ENCODE peak calls at places on chromosomes 2 and 18, in seven cellular contexts. F is endothelial cell of umbilical vein, Y is foreskin fibroblast, W is NB4, G is mammary epithelial cell, C is tibial artery, A is tibial nerve. L is an unnamed sample.

GRCh38 chr2:170408461-170409163 is 230.7 kb downstream of the MYO3B start:
- DNase-seq in F (peak), Y (no peak), W (peak), G (no peak), C (no peak), A (no peak), L (no peak)

GRCh38 chr2:102005989-102006885 is 14.5 kb downstream of the IL1R2 start:
- DNase-seq in F (peak), Y (peak), W (peak), G (no peak), C (no peak), A (peak), L (no peak)

GRCh38 chr2:232549655-232550350 is 554 bp downstream of the TIGD1 start:
- DNase-seq in F (no peak), Y (peak), W (no peak), G (no peak), C (no peak), A (no peak), L (no peak)

GRCh38 chr18:62678847-62679535 is 36.4 kb upstream of the PHLPP1 start:
- DNase-seq in F (no peak), Y (no peak), W (no peak), G (no peak), C (no peak), A (no peak), L (no peak)

GRCh38 chr2:45647986-45648520 is 3.4 kb upstream of the PRKCE start:
- DNase-seq in F (no peak), Y (peak), W (no peak), G (no peak), C (no peak), A (no peak), L (no peak)

GRCh38 chr2:96821113-96821512 is 5.0 kb downstream of the CNNM3 start:
- DNase-seq in F (no peak), Y (no peak), W (no peak), G (no peak), C (no peak), A (no peak), L (no peak)

GRCh38 chr2:50591021-50591420 is 440.9 kb downstream of the NRXN1 start:
- DNase-seq in F (no peak), Y (no peak), W (no peak), G (no peak), C (no peak), A (no peak), L (no peak)

GRCh38 chr18:3422905-3423304 is 27.1 kb upstream of the TGIF1 start:
- DNase-seq in F (no peak), Y (no peak), W (no peak), G (no peak), C (no peak), A (no peak), L (no peak)

GRCh38 chr18:49628119-49628518 is 66.3 kb downstream of the LIPG start:
- DNase-seq in F (no peak), Y (peak), W (no peak), G (peak), C (no peak), A (no peak), L (no peak)

GRCh38 chr2:108407864-108408729 is 30.3 kb downstream of the SULT1C4 start:
- DNase-seq in F (no peak), Y (no peak), W (no peak), G (no peak), C (no peak), A (no peak), L (no peak)

GRCh38 chr2:196336715-196337617 is 165.6 kb upstream of the STK17B start:
- DNase-seq in F (peak), Y (peak), W (peak), G (peak), C (no peak), A (peak), L (no peak)

GRCh38 chr2:172555522-172556283 is at the start of gene PDK1:
- DNase-seq in F (peak), Y (peak), W (peak), G (peak), C (peak), A (peak), L (peak)
- H3K4me3 ChIP-seq in F (peak), Y (peak), W (peak), G (peak), C (peak), A (peak), L (peak)

GRCh38 chr2:237913193-237913917 is 53.5 kb upstream of the UBE2F start:
- DNase-seq in F (no peak), Y (no peak), W (no peak), G (no peak), C (peak), A (no peak), L (no peak)
- H3K4me3 ChIP-seq in F (no peak), Y (no peak), W (no peak), G (no peak), C (no peak), A (no peak), L (no peak)

DNA sequence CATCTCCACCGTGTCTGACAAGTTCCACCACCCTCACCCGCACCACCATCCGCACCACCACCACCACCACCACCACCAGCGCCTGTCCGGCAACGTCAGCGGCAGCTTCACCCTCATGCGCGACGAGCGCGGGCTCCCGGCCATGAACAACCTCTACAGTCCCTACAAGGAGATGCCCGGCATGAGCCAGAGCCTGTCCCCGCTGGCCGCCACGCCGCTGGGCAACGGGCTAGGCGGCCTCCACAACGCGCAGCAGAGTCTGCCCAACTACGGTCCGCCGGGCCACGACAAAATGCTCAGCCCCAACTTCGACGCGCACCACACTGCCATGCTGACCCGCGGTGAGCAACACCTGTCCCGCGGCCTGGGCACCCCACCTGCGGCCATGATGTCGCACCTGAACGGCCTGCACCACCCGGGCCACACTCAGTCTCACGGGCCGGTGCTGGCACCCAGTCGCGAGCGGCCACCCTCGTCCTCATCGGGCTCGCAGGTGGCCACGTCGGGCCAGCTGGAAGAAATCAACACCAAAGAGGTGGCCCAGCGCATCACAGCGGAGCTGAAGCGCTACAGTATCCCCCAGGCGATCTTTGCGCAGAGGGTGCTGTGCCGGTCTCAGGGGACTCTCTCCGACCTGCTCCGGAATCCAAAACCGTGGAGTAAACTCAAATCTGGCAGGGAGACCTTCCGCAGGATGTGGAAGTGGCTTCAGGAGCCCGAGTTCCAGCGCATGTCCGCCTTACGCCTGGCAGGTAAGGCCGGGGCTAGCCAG is 1.2 kb downstream of the ONECUT2 start:
- DNase-seq in F (no peak), Y (no peak), W (no peak), G (no peak), C (no peak), A (no peak), L (no peak)
- H3K4me3 ChIP-seq in F (no peak), Y (no peak), W (no peak), G (no peak), C (no peak), A (peak), L (no peak)

GRCh38 chr2:181683518-181684453 is 3.5 kb upstream of the NEUROD1 start:
- DNase-seq in F (no peak), Y (peak), W (peak), G (peak), C (no peak), A (no peak), L (no peak)

GRCh38 chr2:181686566-181687185 is 6.4 kb upstream of the NEUROD1 start:
- DNase-seq in F (no peak), Y (no peak), W (no peak), G (no peak), C (no peak), A (no peak), L (no peak)

GRCh38 chr2:181682795-181683517 is 2.6 kb upstream of the NEUROD1 start:
- DNase-seq in F (no peak), Y (peak), W (no peak), G (no peak), C (no peak), A (no peak), L (no peak)

GRCh38 chr2:181684454-181685149 is 4.3 kb upstream of the NEUROD1 start:
- DNase-seq in F (no peak), Y (peak), W (no peak), G (no peak), C (no peak), A (no peak), L (no peak)

DNA sequence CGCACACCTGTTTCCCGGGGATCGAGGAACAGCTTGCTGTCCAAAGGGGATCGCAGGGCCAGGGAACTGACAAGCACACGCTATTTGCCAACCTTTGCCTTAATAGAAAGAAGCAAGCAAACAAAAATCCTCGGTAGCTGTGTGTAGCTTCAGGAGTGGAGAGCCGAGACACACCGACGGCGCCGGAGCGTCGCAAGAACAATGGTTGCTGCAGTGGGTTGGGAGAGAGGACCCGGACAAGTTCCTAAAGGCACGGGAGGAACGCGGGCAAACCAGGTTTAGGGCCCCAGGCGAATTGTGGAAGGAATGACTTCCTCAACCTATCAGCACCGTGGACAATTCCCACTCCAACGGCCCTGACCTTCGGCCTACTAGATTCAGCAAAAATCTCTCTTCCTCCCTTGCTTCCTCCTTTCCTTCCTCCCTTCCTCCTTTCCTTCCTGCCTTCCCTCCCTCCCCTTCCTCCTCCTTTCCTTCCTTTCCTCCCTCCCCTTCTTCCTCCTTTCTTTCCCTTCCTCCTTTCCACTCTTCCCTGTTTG is 4.9 kb upstream of the NEUROD1 start:
- DNase-seq in F (no peak), Y (peak), W (peak), G (no peak), C (no peak), A (no peak), L (no peak)
- H3K4me3 ChIP-seq in F (no peak), Y (no peak), W (no peak), G (no peak), C (no peak), A (no peak), L (no peak)

GRCh38 chr2:128093762-128094161 is 2.8 kb downstream of the UGGT1 start:
- DNase-seq in F (no peak), Y (no peak), W (no peak), G (no peak), C (no peak), A (no peak), L (no peak)
- H3K4me3 ChIP-seq in F (no peak), Y (no peak), W (peak), G (no peak), C (no peak), A (no peak), L (no peak)

GRCh38 chr2:24454258-24454657 is 36.8 kb upstream of the NCOA1 start:
- DNase-seq in F (no peak), Y (peak), W (no peak), G (no peak), C (no peak), A (no peak), L (no peak)

GRCh38 chr2:24456610-24457556 is 34.2 kb upstream of the NCOA1 start:
- DNase-seq in F (peak), Y (peak), W (peak), G (peak), C (peak), A (peak), L (no peak)

GRCh38 chr2:24451805-24452498 is 39.1 kb upstream of the NCOA1 start:
- DNase-seq in F (no peak), Y (no peak), W (no peak), G (no peak), C (no peak), A (no peak), L (no peak)

GRCh38 chr2:24452499-24452878 is 38.6 kb upstream of the NCOA1 start:
- DNase-seq in F (no peak), Y (peak), W (no peak), G (no peak), C (no peak), A (peak), L (no peak)

DNA sequence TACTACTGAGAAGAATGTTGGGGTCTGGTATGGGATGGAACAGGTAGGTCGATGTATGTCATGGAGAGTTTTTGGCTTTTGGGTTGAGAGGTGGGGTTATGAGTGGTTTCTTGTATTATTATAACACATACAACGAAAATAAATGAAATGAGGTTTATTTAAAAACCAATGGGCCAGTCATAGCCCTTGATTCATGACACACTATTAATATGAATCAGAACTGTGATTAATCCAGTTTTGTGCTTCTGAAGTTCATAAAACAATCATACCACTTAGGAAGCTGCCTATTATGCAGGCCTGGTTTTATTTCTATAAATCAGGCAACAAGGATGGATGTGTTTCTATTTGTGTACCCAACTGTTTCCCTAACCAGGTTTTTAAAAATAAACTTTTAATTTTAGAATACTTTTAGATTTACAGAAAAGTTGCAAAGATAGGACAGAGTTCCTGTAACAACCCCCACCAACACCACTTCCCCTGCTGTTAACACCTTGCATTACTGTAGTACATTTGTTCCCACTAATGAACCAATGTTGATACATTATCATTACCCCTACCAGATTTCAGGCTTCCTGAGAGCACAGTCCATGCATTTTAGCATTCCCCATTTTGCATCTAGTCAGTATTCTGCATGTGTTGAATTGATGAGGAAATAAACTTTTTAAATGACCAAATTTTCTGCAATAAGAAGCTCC is 37.5 kb upstream of the NCOA1 start:
- DNase-seq in F (no peak), Y (no peak), W (no peak), G (peak), C (no peak), A (no peak), L (no peak)
- H3K4me3 ChIP-seq in F (no peak), Y (peak), W (no peak), G (no peak), C (peak), A (peak), L (peak)

L was measured in esophagus squamous epithelium.